ENCODE peak calls at places on chromosomes 7 and 10, in ten cellular contexts. Y is neuronal stem cell; C is fibroblast of the aortic adventitia; N is stimulated activated CD4-positive, alpha-beta T cell treated with anti-CD3 and anti-CD28 coated beads, Interleukin-1b, Interleukin-23, amount 100 ng/mL, for 24 hours; P is T-helper 17 cell; H is activated gamma-delta T cell treated with Interleukin-2 at 50 U/mL for 16 hours; F is Caco-2; Q is stimulated activated naive B cell treated with anti-CD40 and anti-IgM and Interleukin-4, amounts not matched to agents 10 μg/mL and 1 μg/mL and 100 μg/mL, for 72 hours; I is ovary; B is CD4-positive, alpha-beta T cell. W is an unnamed sample.

GRCh38 chr10:43931308-43931930 is 282.7 kb upstream of the ZNF32 start:
- DNase-seq in Y (no peak), C (peak), N (no peak), P (no peak), H (no peak), F (no peak), Q (no peak), I (no peak), B (no peak), W (no peak)

GRCh38 chr10:58590924-58591323 is 78.3 kb downstream of the BICC1 start:
- DNase-seq in Y (no peak), C (peak), N (no peak), P (no peak), H (no peak), F (no peak), Q (no peak), I (no peak), B (no peak), W (no peak)

GRCh38 chr10:90947025-90947960 is 26.4 kb upstream of the ANKRD1 start:
- DNase-seq in Y (no peak), C (no peak), N (no peak), P (no peak), H (no peak), F (peak), Q (no peak), I (no peak), B (no peak), W (no peak)

GRCh38 chr10:15453462-15453861 is 82.4 kb upstream of the FAM171A1 start:
- DNase-seq in Y (no peak), C (no peak), N (no peak), P (no peak), H (no peak), F (no peak), Q (no peak), I (no peak), B (no peak), W (no peak)

GRCh38 chr7:15915694-15916093 is 229.2 kb upstream of the MEOX2 start:
- DNase-seq in Y (no peak), C (no peak), N (no peak), P (no peak), H (no peak), F (no peak), Q (no peak), I (no peak), B (no peak), W (no peak)

GRCh38 chr10:72330059-72330426 is 24.7 kb downstream of the DNAJB12 start:
- DNase-seq in Y (no peak), C (no peak), N (no peak), P (no peak), H (no peak), F (no peak), Q (no peak), I (no peak), B (no peak), W (no peak)

GRCh38 chr10:70162892-70163201 is 7.5 kb downstream of the SAR1A start:
- DNase-seq in Y (no peak), C (peak), N (peak), P (no peak), H (peak), F (no peak), Q (no peak), I (no peak), B (no peak), W (no peak)

GRCh38 chr10:86851329-86852207 is 95.1 kb downstream of the BMPR1A start:
- DNase-seq in Y (no peak), C (peak), N (no peak), P (no peak), H (no peak), F (no peak), Q (no peak), I (no peak), B (no peak), W (no peak)

GRCh38 chr10:100890141-100890695 is 22.5 kb upstream of the SLF2 start:
- DNase-seq in Y (no peak), C (no peak), N (no peak), P (no peak), H (no peak), F (no peak), Q (no peak), I (no peak), B (no peak), W (no peak)

GRCh38 chr10:43314626-43315025 is 47.8 kb upstream of the RASGEF1A start:
- DNase-seq in Y (no peak), C (no peak), N (no peak), P (no peak), H (no peak), F (no peak), Q (no peak), I (no peak), B (no peak), W (no peak)

GRCh38 chr10:88794731-88795130 is 7.8 kb upstream of the LIPM start:
- DNase-seq in Y (no peak), C (peak), N (no peak), P (no peak), H (no peak), F (no peak), Q (no peak), I (no peak), B (no peak), W (no peak)

GRCh38 chr10:48638739-48639527 is 34.1 kb upstream of the ARHGAP22 start:
- DNase-seq in Y (no peak), C (peak), N (no peak), P (no peak), H (no peak), F (no peak), Q (no peak), I (no peak), B (no peak), W (no peak)

GRCh38 chr10:132096223-132096622 is 30.5 kb downstream of the JAKMIP3 start:
- DNase-seq in Y (no peak), C (no peak), N (no peak), P (no peak), H (no peak), F (no peak), Q (no peak), I (no peak), B (no peak), W (no peak)

GRCh38 chr7:17041324-17041723 is 159.5 kb upstream of the AGR3 start:
- DNase-seq in Y (no peak), C (peak), N (no peak), P (no peak), H (no peak), F (no peak), Q (no peak), I (no peak), B (no peak), W (no peak)

GRCh38 chr7:7736671-7737070 is 18.3 kb upstream of the RPA3 start:
- DNase-seq in Y (peak), C (no peak), N (no peak), P (no peak), H (no peak), F (no peak), Q (no peak), I (no peak), B (no peak), W (no peak)

GRCh38 chr10:121069061-121069850 is 218.1 kb downstream of the WDR11 start:
- DNase-seq in Y (no peak), C (no peak), N (no peak), P (no peak), H (no peak), F (no peak), Q (no peak), I (no peak), B (no peak), W (no peak)

GRCh38 chr7:13144622-13145021 is 457.2 kb downstream of the ARL4A start:
- DNase-seq in Y (no peak), C (peak), N (no peak), P (no peak), H (no peak), F (no peak), Q (no peak), I (no peak), B (no peak), W (no peak)

GRCh38 chr10:48490576-48491345 is 114.1 kb downstream of the ARHGAP22 start:
- DNase-seq in Y (no peak), C (no peak), N (no peak), P (no peak), H (no peak), F (no peak), Q (no peak), I (peak), B (no peak), W (no peak)

GRCh38 chr7:126840869-126841268 is 411.9 kb downstream of the GRM8 start:
- DNase-seq in Y (no peak), C (no peak), N (no peak), P (no peak), H (no peak), F (no peak), Q (no peak), I (no peak), B (no peak), W (no peak)

GRCh38 chr7:80060218-80060806 is 74.3 kb upstream of the GNAI1 start:
- DNase-seq in Y (peak), C (peak), N (no peak), P (no peak), H (no peak), F (peak), Q (no peak), I (no peak), B (no peak), W (no peak)

W was measured in Peyer's patch.